ENCODE peak calls at places on chromosome X, in eight cellular contexts. U is transverse colon, X is A549, R is ovary, G is endothelial cell of umbilical vein, K is neural crest cell, T is kidney epithelial cell, W is kidney. S is an unnamed sample.
A peak's percentile ranks its signal among the peaks of the same experiment; 100 is the strongest.

GRCh38 chrX:97766496-97767095 is 882.9 kb downstream of the RPA4 start:
- DNase-seq in W (no peak), G (no peak), U (no peak), K (no peak), R (no peak), T (no peak), X (no peak), S (no peak)

GRCh38 chrX:14899607-14900006 is 26.4 kb downstream of the MOSPD2 start:
- DNase-seq in T (peak; percentile 56), K (no peak), U (no peak), G (peak; percentile 81), X (peak; percentile 22), W (no peak), R (no peak), S (no peak)

GRCh38 chrX:69424910-69425309 is 79.2 kb upstream of the NALF2 start:
- DNase-seq in R (no peak), W (no peak), U (no peak), K (no peak), X (no peak), T (no peak), G (no peak), S (no peak)

GRCh38 chrX:79270401-79270800 is 96.7 kb downstream of the ITM2A start:
- DNase-seq in X (peak; percentile 1), T (no peak), W (peak; percentile 61), G (peak; percentile 2), R (no peak), K (no peak), U (peak; percentile 54), S (peak; percentile 33)

GRCh38 chrX:46029777-46030176 is 515.4 kb downstream of the ZNF674 start:
- DNase-seq in G (no peak), R (no peak), K (no peak), W (no peak), U (no peak), T (no peak), X (no peak), S (no peak)

GRCh38 chrX:76987381-76987780 is 459.8 kb upstream of the FGF16 start:
- DNase-seq in U (no peak), W (no peak), G (no peak), T (no peak), K (no peak), X (no peak), R (no peak), S (no peak)

GRCh38 chrX:119852410-119853353 is at the start of gene UPF3B:
- DNase-seq in G (peak; percentile 97), U (peak; percentile 97), T (peak; percentile 94), R (peak; percentile 96), K (peak; percentile 79), X (peak; percentile 99), W (peak; percentile 98), S (peak; percentile 91)

GRCh38 chrX:114774691-114775090 is 190.8 kb downstream of the HTR2C start:
- DNase-seq in U (no peak), G (no peak), R (no peak), X (no peak), K (no peak), W (no peak), T (no peak), S (no peak)

GRCh38 chrX:120366794-120367193 is 4.9 kb downstream of the ATP1B4 start:
- DNase-seq in K (no peak), X (no peak), R (no peak), T (no peak), G (no peak), W (no peak), U (no peak), S (no peak)

GRCh38 chrX:39854772-39855747 is 242.7 kb downstream of the BCOR start:
- DNase-seq in W (no peak), R (no peak), U (peak; percentile 53), K (no peak), G (no peak), X (no peak), T (no peak), S (no peak)

GRCh38 chrX:68865300-68865699 is 36.5 kb downstream of the EFNB1 start:
- DNase-seq in T (no peak), X (no peak), U (no peak), G (no peak), K (no peak), W (no peak), R (no peak), S (no peak)

GRCh38 chrX:114058988-114059418 is 524.9 kb upstream of the HTR2C start:
- DNase-seq in G (no peak), W (no peak), U (peak; percentile 53), R (no peak), T (no peak), X (no peak), K (no peak), S (no peak)

GRCh38 chrX:124931241-124931640 is 388.4 kb upstream of the TEX13C start:
- DNase-seq in X (no peak), T (no peak), R (no peak), U (no peak), K (no peak), G (no peak), W (no peak), S (no peak)

GRCh38 chrX:123959281-123960063 is 2.0 kb upstream of the STAG2 start:
- DNase-seq in G (peak; percentile 35), X (peak; percentile 64), T (no peak), W (peak; percentile 79), U (peak; percentile 39), R (peak; percentile 69), K (peak; percentile 5), S (peak; percentile 31)

GRCh38 chrX:100652266-100652665 is 8.3 kb downstream of the SRPX2 start:
- DNase-seq in R (no peak), K (no peak), T (no peak), G (no peak), W (no peak), U (no peak), X (no peak), S (no peak)

DNA sequence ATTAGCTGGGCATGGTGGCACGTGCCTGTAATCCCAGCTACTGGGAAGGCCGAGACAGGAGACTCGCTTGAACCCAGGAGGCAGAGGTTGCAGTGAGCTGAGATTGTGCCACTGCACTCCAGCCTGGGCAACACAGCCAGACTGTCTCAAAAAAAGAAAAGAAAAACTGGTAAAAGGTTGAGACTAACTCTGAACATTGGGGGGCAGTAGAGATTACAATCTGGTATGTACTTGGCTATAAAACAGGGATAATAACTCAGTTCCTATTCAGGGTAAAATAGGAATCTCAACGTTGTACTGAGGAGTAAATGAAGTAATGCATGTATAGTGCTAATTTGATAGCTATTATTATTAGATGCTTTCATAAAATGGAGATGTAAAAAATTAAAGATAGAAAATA is 12.5 kb upstream of the KLF8 start:
- DNase-seq in T (no peak), U (no peak), K (no peak), W (no peak), X (no peak), R (no peak), G (peak; percentile 1), S (no peak)
- TF ChIP-seq CTCF in T (peak; percentile 16), U (peak; percentile 33), K (peak; percentile 26), W (no peak), X (no peak), R (no peak), G (no peak), S (no peak)

GRCh38 chrX:7133036-7133412 is 14.5 kb upstream of the STS start:
- DNase-seq in U (no peak), R (no peak), X (no peak), G (peak; percentile 58), T (no peak), W (peak; percentile 62), K (no peak), S (peak; percentile 8)
- TF ChIP-seq CTCF in U (no peak), R (no peak), X (no peak), G (no peak), T (no peak), W (no peak), K (no peak), S (no peak)

GRCh38 chrX:153649178-153649914 is 2.3 kb downstream of the DUSP9 start:
- DNase-seq in G (no peak), W (peak; percentile 78), U (no peak), X (peak; percentile 57), K (no peak), R (peak; percentile 7), T (no peak), S (peak; percentile 49)
- TF ChIP-seq CTCF in G (peak; percentile 19), W (peak; percentile 16), U (no peak), X (peak; percentile 31), K (peak; percentile 47), R (no peak), T (peak; percentile 31), S (peak; percentile 30)

DNA sequence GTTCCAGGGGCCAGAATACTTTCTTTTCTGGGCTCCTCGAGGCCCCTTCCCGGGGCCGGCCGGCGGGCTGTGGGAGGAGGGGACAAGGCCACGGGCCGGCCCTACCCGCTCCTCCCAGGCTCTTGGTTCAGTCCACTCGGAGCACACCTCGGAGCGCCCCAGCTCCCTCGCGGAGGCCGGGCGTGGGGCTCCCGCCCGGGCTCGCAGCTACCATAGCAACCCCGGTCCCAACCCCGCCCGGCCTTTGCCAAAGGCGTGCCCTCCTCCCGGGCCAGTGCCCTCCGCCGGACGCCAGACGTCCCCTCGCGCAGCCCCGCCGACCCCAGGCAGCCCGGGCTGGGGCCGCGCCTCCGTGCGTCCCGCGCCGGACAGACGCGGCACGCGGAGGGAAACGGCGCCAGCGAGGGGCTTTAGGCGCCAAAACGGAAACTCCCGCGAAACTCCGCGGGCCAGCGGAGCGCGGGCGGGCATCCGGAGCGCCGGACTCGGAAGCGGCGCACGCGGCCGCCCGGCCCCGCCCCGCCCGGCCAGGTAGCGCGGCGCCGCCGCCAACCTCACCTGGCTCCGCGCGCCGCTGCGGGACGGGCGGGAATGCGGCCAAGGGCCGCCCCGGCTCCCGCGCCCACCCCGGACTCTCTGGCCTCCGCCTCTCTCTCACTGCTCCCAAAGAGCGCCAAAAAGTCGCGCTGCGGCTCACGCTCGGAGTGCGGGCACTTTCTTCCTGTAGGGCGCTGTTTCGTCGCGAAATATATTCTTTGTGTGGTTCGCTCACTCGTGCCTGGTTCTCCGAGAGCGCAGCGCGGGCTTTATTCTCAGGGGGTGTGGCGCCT is 633 bp upstream of the MBNL3 start:
- DNase-seq in R (peak; percentile 56), W (peak; percentile 91), U (peak; percentile 81), X (peak; percentile 1), K (peak; percentile 53), T (no peak), G (peak; percentile 1), S (peak; percentile 69)
- TF ChIP-seq CTCF in R (no peak), W (no peak), U (no peak), X (no peak), K (peak; percentile 23), T (no peak), G (no peak), S (no peak)